ENCODE peak calls at places on chromosomes 11 and 22, in six cellular contexts. One of them, this sample, is unnamed.

GRCh38 chr22:18012528-18012927 is 11.8 kb downstream of the MICAL3 start:
- DNase-seq in uterus: no peak
- DNase-seq in bronchial epithelial cell: peak; percentile 92
- DNase-seq in left lung: no peak
- DNase-seq in progenitor cell of endocrine pancreas: no peak
- DNase-seq in mammary epithelial cell: peak; percentile 82
- DNase-seq in this sample: no peak

GRCh38 chr11:59669611-59670009 is 773 bp upstream of the PATL1 start:
- DNase-seq in progenitor cell of endocrine pancreas: peak; percentile 18
- DNase-seq in bronchial epithelial cell: peak; percentile 53
- DNase-seq in left lung: peak; percentile 86
- DNase-seq in mammary epithelial cell: peak; percentile 56
- DNase-seq in uterus: peak; percentile 44
- DNase-seq in this sample: no peak

GRCh38 chr11:9838961-9839360 is 175.1 kb downstream of the SWAP70 start:
- DNase-seq in left lung: no peak
- DNase-seq in uterus: no peak
- DNase-seq in progenitor cell of endocrine pancreas: no peak
- DNase-seq in bronchial epithelial cell: peak; percentile 61
- DNase-seq in mammary epithelial cell: peak; percentile 97
- DNase-seq in this sample: no peak

GRCh38 chr11:69013009-69013951 is at the start of gene MRGPRF:
- DNase-seq in bronchial epithelial cell: no peak
- DNase-seq in uterus: peak; percentile 99
- DNase-seq in left lung: peak; percentile 82
- DNase-seq in mammary epithelial cell: no peak
- DNase-seq in progenitor cell of endocrine pancreas: no peak
- DNase-seq in this sample: no peak

GRCh38 chr22:36385491-36386350 is 2.0 kb downstream of the MYH9 start:
- DNase-seq in bronchial epithelial cell: peak; percentile 86
- DNase-seq in progenitor cell of endocrine pancreas: no peak
- DNase-seq in mammary epithelial cell: peak; percentile 93
- DNase-seq in uterus: peak; percentile 74
- DNase-seq in left lung: peak; percentile 80
- DNase-seq in this sample: peak; percentile 72

GRCh38 chr11:32426819-32427615 is 8.3 kb downstream of the WT1 start:
- DNase-seq in left lung: no peak
- DNase-seq in uterus: peak; percentile 80
- DNase-seq in bronchial epithelial cell: no peak
- DNase-seq in progenitor cell of endocrine pancreas: peak; percentile 33
- DNase-seq in mammary epithelial cell: no peak
- DNase-seq in this sample: no peak

GRCh38 chr11:124915541-124916369 is 3.3 kb upstream of the HEPN1 start:
- DNase-seq in bronchial epithelial cell: peak; percentile 26
- DNase-seq in left lung: no peak
- DNase-seq in mammary epithelial cell: no peak
- DNase-seq in progenitor cell of endocrine pancreas: no peak
- DNase-seq in uterus: no peak
- DNase-seq in this sample: no peak

GRCh38 chr11:130549393-130549999 is 101.1 kb downstream of the ADAMTS15 start:
- DNase-seq in mammary epithelial cell: no peak
- DNase-seq in bronchial epithelial cell: no peak
- DNase-seq in left lung: no peak
- DNase-seq in progenitor cell of endocrine pancreas: no peak
- DNase-seq in uterus: no peak
- DNase-seq in this sample: no peak

GRCh38 chr22:23904855-23905254 is 10.7 kb downstream of the MIF start:
- DNase-seq in uterus: no peak
- DNase-seq in mammary epithelial cell: no peak
- DNase-seq in bronchial epithelial cell: no peak
- DNase-seq in left lung: no peak
- DNase-seq in progenitor cell of endocrine pancreas: no peak
- DNase-seq in this sample: no peak

GRCh38 chr11:10674440-10674855 is 19.1 kb downstream of the IRAG1 start:
- DNase-seq in left lung: no peak
- DNase-seq in bronchial epithelial cell: no peak
- DNase-seq in mammary epithelial cell: no peak
- DNase-seq in progenitor cell of endocrine pancreas: no peak
- DNase-seq in uterus: no peak
- DNase-seq in this sample: no peak

GRCh38 chr22:25741692-25742626 is at the start of gene MYO18B:
- DNase-seq in left lung: no peak
- DNase-seq in mammary epithelial cell: no peak
- DNase-seq in bronchial epithelial cell: no peak
- DNase-seq in progenitor cell of endocrine pancreas: no peak
- DNase-seq in uterus: no peak
- DNase-seq in this sample: no peak

GRCh38 chr22:43891360-43892182 is at the start of gene PNPLA5:
- DNase-seq in progenitor cell of endocrine pancreas: no peak
- DNase-seq in mammary epithelial cell: no peak
- DNase-seq in bronchial epithelial cell: no peak
- DNase-seq in left lung: no peak
- DNase-seq in uterus: no peak
- DNase-seq in this sample: no peak
- TF ChIP-seq CTCF in progenitor cell of endocrine pancreas: no peak
- TF ChIP-seq CTCF in mammary epithelial cell: no peak
- TF ChIP-seq CTCF in bronchial epithelial cell: no peak
- TF ChIP-seq CTCF in left lung: no peak
- TF ChIP-seq CTCF in uterus: no peak
- TF ChIP-seq CTCF in this sample: no peak

DNA sequence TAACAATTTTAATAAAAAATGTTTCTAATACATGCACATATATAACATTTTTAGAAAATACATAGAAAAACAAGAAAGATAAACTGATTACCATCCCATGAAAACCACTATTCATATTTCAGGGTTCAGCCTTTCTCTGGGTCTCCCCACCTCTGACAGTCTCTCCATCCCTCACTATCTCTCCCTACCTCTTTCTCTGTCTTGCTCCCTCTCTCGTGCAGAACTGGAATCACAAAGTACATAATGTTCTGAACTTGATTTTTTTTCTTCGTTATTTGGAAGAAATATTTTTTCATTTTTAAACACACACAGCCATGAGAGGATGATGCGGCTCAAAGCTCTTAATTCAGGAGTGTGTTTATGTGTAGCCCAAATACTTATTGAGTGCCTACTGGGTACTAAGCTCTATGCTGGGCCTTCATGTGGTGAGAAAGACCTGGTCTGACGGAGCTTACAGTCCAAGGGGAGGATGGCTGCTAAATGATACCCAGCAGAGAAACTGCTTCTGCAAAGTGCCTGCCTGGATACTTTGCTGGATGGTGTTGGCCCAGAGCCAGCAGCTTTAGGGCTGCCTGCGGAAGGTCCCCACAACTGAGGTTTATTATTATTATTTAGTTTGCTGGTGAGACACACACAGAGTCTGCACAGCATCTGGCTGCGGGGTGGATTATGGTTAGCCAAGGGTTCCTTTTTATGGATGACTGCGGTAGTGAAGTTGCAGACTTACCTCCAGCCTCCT is 42.6 kb downstream of the SC5D start:
- DNase-seq in mammary epithelial cell: no peak
- DNase-seq in progenitor cell of endocrine pancreas: no peak
- DNase-seq in uterus: no peak
- DNase-seq in left lung: no peak
- DNase-seq in bronchial epithelial cell: no peak
- DNase-seq in this sample: no peak
- TF ChIP-seq CTCF in mammary epithelial cell: no peak
- TF ChIP-seq CTCF in progenitor cell of endocrine pancreas: no peak
- TF ChIP-seq CTCF in uterus: no peak
- TF ChIP-seq CTCF in left lung: no peak
- TF ChIP-seq CTCF in bronchial epithelial cell: peak; percentile 6
- TF ChIP-seq CTCF in this sample: no peak

GRCh38 chr11:38191101-38191500 is 1593.1 kb upstream of the RAG2 start:
- DNase-seq in left lung: no peak
- DNase-seq in bronchial epithelial cell: no peak
- DNase-seq in progenitor cell of endocrine pancreas: no peak
- DNase-seq in mammary epithelial cell: no peak
- DNase-seq in uterus: no peak
- DNase-seq in this sample: no peak
- TF ChIP-seq CTCF in left lung: no peak
- TF ChIP-seq CTCF in bronchial epithelial cell: no peak
- TF ChIP-seq CTCF in progenitor cell of endocrine pancreas: no peak
- TF ChIP-seq CTCF in mammary epithelial cell: no peak
- TF ChIP-seq CTCF in uterus: no peak
- TF ChIP-seq CTCF in this sample: no peak

GRCh38 chr11:126282742-126283591 is at the start of gene TIRAP:
- DNase-seq in progenitor cell of endocrine pancreas: peak; percentile 37
- DNase-seq in mammary epithelial cell: peak; percentile 53
- DNase-seq in uterus: peak; percentile 61
- DNase-seq in left lung: peak; percentile 95
- DNase-seq in bronchial epithelial cell: no peak
- DNase-seq in this sample: peak; percentile 68
- TF ChIP-seq CTCF in progenitor cell of endocrine pancreas: peak; percentile 38
- TF ChIP-seq CTCF in mammary epithelial cell: no peak
- TF ChIP-seq CTCF in uterus: peak; percentile 47
- TF ChIP-seq CTCF in left lung: peak; percentile 51
- TF ChIP-seq CTCF in bronchial epithelial cell: no peak
- TF ChIP-seq CTCF in this sample: no peak

GRCh38 chr11:94734563-94735275 is 33.4 kb upstream of the AMOTL1 start:
- DNase-seq in progenitor cell of endocrine pancreas: no peak
- DNase-seq in mammary epithelial cell: no peak
- DNase-seq in uterus: no peak
- DNase-seq in bronchial epithelial cell: peak; percentile 39
- DNase-seq in left lung: no peak
- DNase-seq in this sample: no peak
- TF ChIP-seq CTCF in progenitor cell of endocrine pancreas: no peak
- TF ChIP-seq CTCF in mammary epithelial cell: no peak
- TF ChIP-seq CTCF in uterus: no peak
- TF ChIP-seq CTCF in bronchial epithelial cell: no peak
- TF ChIP-seq CTCF in left lung: no peak
- TF ChIP-seq CTCF in this sample: no peak

GRCh38 chr11:18741783-18742182 is 15.8 kb upstream of the IGSF22 start:
- DNase-seq in uterus: no peak
- DNase-seq in bronchial epithelial cell: no peak
- DNase-seq in left lung: no peak
- DNase-seq in progenitor cell of endocrine pancreas: no peak
- DNase-seq in mammary epithelial cell: no peak
- DNase-seq in this sample: no peak
- TF ChIP-seq CTCF in uterus: no peak
- TF ChIP-seq CTCF in bronchial epithelial cell: no peak
- TF ChIP-seq CTCF in left lung: no peak
- TF ChIP-seq CTCF in progenitor cell of endocrine pancreas: no peak
- TF ChIP-seq CTCF in mammary epithelial cell: no peak
- TF ChIP-seq CTCF in this sample: no peak

GRCh38 chr22:50342651-50343540 is at the start of gene PPP6R2:
- DNase-seq in mammary epithelial cell: peak; percentile 56
- DNase-seq in left lung: peak; percentile 98
- DNase-seq in uterus: peak; percentile 73
- DNase-seq in progenitor cell of endocrine pancreas: peak; percentile 78
- DNase-seq in bronchial epithelial cell: peak; percentile 47
- DNase-seq in this sample: peak; percentile 94
- TF ChIP-seq CTCF in mammary epithelial cell: no peak
- TF ChIP-seq CTCF in left lung: no peak
- TF ChIP-seq CTCF in uterus: no peak
- TF ChIP-seq CTCF in progenitor cell of endocrine pancreas: no peak
- TF ChIP-seq CTCF in bronchial epithelial cell: no peak
- TF ChIP-seq CTCF in this sample: no peak

GRCh38 chr11:43579171-43579918 is 101.2 kb upstream of the HSD17B12 start:
- DNase-seq in left lung: peak; percentile 78
- DNase-seq in progenitor cell of endocrine pancreas: no peak
- DNase-seq in bronchial epithelial cell: peak; percentile 35
- DNase-seq in uterus: no peak
- DNase-seq in mammary epithelial cell: peak; percentile 64
- DNase-seq in this sample: no peak
- TF ChIP-seq CTCF in left lung: no peak
- TF ChIP-seq CTCF in progenitor cell of endocrine pancreas: peak; percentile 52
- TF ChIP-seq CTCF in bronchial epithelial cell: peak; percentile 42
- TF ChIP-seq CTCF in uterus: no peak
- TF ChIP-seq CTCF in mammary epithelial cell: peak; percentile 13
- TF ChIP-seq CTCF in this sample: no peak